ENCODE peak calls at places on chromosome 1, in seven cellular contexts. K is nephron progenitor cell; Q is HFFc6; U is cardiac muscle cell; I is MM.1S; A is AG10803; N is stimulated activated CD8-positive, alpha-beta memory T cell treated with anti-CD3 and anti-CD28 coated beads, Interleukin-4, amount 100 ng/mL, for 1 hour. Z is an unnamed sample.

GRCh38 chr1:214864896-214865688 is 217.4 kb upstream of the KCNK2 start:
- DNase-seq in I (no peak), U (peak), A (peak), Q (peak), K (no peak), N (no peak), Z (no peak)

GRCh38 chr1:206839857-206840256 is 25.6 kb upstream of the IL20 start:
- DNase-seq in Q (peak), N (no peak), K (no peak), U (peak), I (no peak), A (peak), Z (no peak)

GRCh38 chr1:59601811-59602210 is 212.9 kb upstream of the HOOK1 start:
- DNase-seq in A (no peak), Q (no peak), N (no peak), K (no peak), I (no peak), U (no peak), Z (no peak)

GRCh38 chr1:165312591-165312990 is 43.9 kb downstream of the LMX1A start:
- DNase-seq in K (no peak), U (no peak), A (no peak), Q (no peak), N (no peak), I (no peak), Z (no peak)

GRCh38 chr1:17719874-17720273 is 35.3 kb upstream of the ACTL8 start:
- DNase-seq in I (no peak), Q (peak), U (peak), K (no peak), N (no peak), A (peak), Z (no peak)

GRCh38 chr1:24121406-24121805 is 9.5 kb upstream of the MYOM3 start:
- DNase-seq in Q (no peak), U (no peak), K (no peak), N (no peak), I (no peak), A (no peak), Z (no peak)

GRCh38 chr1:30623431-30623830 is 100.0 kb downstream of the MATN1 start:
- DNase-seq in N (no peak), A (no peak), Q (no peak), I (no peak), K (no peak), U (no peak), Z (no peak)

GRCh38 chr1:44701141-44701573 is 26.6 kb downstream of the ARMH1 start:
- DNase-seq in I (no peak), Q (no peak), U (no peak), N (no peak), A (no peak), K (peak), Z (no peak)

GRCh38 chr1:206606867-206607266 is 5.4 kb downstream of the EIF2D start:
- DNase-seq in K (no peak), N (no peak), Q (peak), A (peak), I (peak), U (peak), Z (no peak)

GRCh38 chr1:239719642-239720258 is 333.4 kb downstream of the CHRM3 start:
- DNase-seq in Q (no peak), U (no peak), N (peak), K (no peak), I (peak), A (no peak), Z (no peak)

GRCh38 chr1:173475564-173476196 is 1.5 kb upstream of the PRDX6 start:
- DNase-seq in I (no peak), K (no peak), U (peak), A (peak), Q (peak), N (no peak), Z (no peak)